ENCODE peak calls at places on chromosomes 2 and 18, in ten cellular contexts. Z is lower lobe of right lung; L is WTC11; N is GM13976; O is CD8-positive, alpha-beta T cell; T is cardiac muscle cell; U is transverse colon; W is BE2C; C is Calu3; J is GM20000. H is an unnamed sample.

GRCh38 chr2:123826729-123827271 is 198.3 kb upstream of the CNTNAP5 start:
- DNase-seq in N (no peak), J (no peak), W (no peak), L (no peak), O (no peak), T (no peak), U (no peak), C (no peak), Z (no peak), H (no peak)

GRCh38 chr18:12657849-12658829 is at the start of gene SPIRE1:
- DNase-seq in C (peak), U (peak), T (peak), Z (peak), N (peak), O (peak), W (peak), J (peak), L (peak), H (peak)

GRCh38 chr2:224650815-224651439 is 65.2 kb downstream of the CCDC195 start:
- DNase-seq in J (peak), W (no peak), L (no peak), Z (no peak), U (no peak), C (peak), O (peak), T (peak), N (peak), H (peak)

GRCh38 chr2:9076210-9076609 is 72.7 kb upstream of the MBOAT2 start:
- DNase-seq in Z (no peak), N (no peak), L (no peak), J (no peak), U (no peak), T (no peak), C (no peak), W (no peak), O (no peak), H (no peak)

GRCh38 chr2:184599054-184599874 is 935 bp downstream of the ZNF804A start:
- DNase-seq in W (peak), L (no peak), J (peak), N (peak), T (no peak), Z (no peak), C (no peak), U (no peak), O (no peak), H (no peak)

GRCh38 chr2:164430166-164430783 is 191.0 kb downstream of the GRB14 start:
- DNase-seq in W (peak), U (no peak), L (peak), C (peak), N (no peak), O (no peak), J (peak), Z (no peak), T (peak), H (peak)

GRCh38 chr2:158619496-158619895 is 162.7 kb downstream of the PKP4 start:
- DNase-seq in O (no peak), W (no peak), C (no peak), T (no peak), Z (no peak), J (no peak), N (no peak), L (no peak), U (no peak), H (no peak)

GRCh38 chr2:238370482-238371372 is 50.4 kb downstream of the TRAF3IP1 start:
- DNase-seq in J (peak), Z (peak), O (peak), U (peak), T (peak), L (peak), W (peak), N (peak), C (peak), H (peak)

GRCh38 chr2:157784823-157785175 is 91.3 kb downstream of the ACVR1 start:
- DNase-seq in C (no peak), O (no peak), J (no peak), Z (no peak), U (no peak), L (no peak), T (no peak), W (no peak), N (no peak), H (no peak)

GRCh38 chr2:222993920-222994650 is 57.9 kb upstream of the KCNE4 start:
- DNase-seq in L (no peak), N (no peak), Z (no peak), C (no peak), J (no peak), U (peak), O (no peak), T (peak), W (peak), H (no peak)

GRCh38 chr2:32977228-32977758 is 30.5 kb downstream of the LTBP1 start:
- DNase-seq in J (no peak), Z (no peak), N (no peak), W (peak), L (no peak), O (no peak), C (peak), U (peak), T (no peak), H (no peak)

GRCh38 chr18:34726286-34727004 is 16.3 kb downstream of the DTNA start:
- DNase-seq in U (no peak), W (no peak), J (no peak), T (no peak), Z (no peak), L (no peak), N (no peak), C (no peak), O (no peak), H (no peak)

GRCh38 chr2:209102319-209102718 is 321.5 kb upstream of the MAP2 start:
- DNase-seq in W (no peak), N (no peak), Z (no peak), J (no peak), L (no peak), U (no peak), O (no peak), C (no peak), T (no peak), H (no peak)

GRCh38 chr2:190929919-190930318 is 49.3 kb downstream of the GLS start:
- DNase-seq in T (no peak), N (no peak), O (no peak), L (no peak), Z (no peak), C (no peak), U (no peak), W (no peak), J (no peak), H (no peak)

GRCh38 chr2:233676046-233676445 is 4.3 kb downstream of the UGT1A9 start:
- DNase-seq in J (no peak), C (no peak), O (no peak), W (no peak), Z (no peak), L (no peak), U (no peak), T (no peak), N (no peak), H (no peak)

GRCh38 chr2:190996338-190996946 is 17.5 kb downstream of the STAT1 start:
- DNase-seq in W (peak), U (no peak), T (peak), Z (peak), N (no peak), J (peak), C (peak), O (peak), L (peak), H (peak)

GRCh38 chr2:156430236-156430977 is 5.8 kb upstream of the GPD2 start:
- DNase-seq in L (no peak), T (no peak), W (no peak), U (no peak), J (no peak), N (peak), C (no peak), O (no peak), Z (no peak), H (no peak)

GRCh38 chr2:26454561-26455001 is 23.3 kb downstream of the OTOF start:
- DNase-seq in W (no peak), J (no peak), T (no peak), U (no peak), C (no peak), N (no peak), O (no peak), L (no peak), Z (no peak), H (no peak)

GRCh38 chr18:24795129-24795528 is 334.7 kb downstream of the HRH4 start:
- DNase-seq in O (no peak), N (no peak), T (no peak), C (no peak), Z (no peak), W (no peak), L (no peak), J (no peak), U (no peak), H (no peak)

GRCh38 chr18:24793742-24794141 is 333.3 kb downstream of the HRH4 start:
- DNase-seq in L (no peak), T (no peak), J (no peak), O (no peak), U (no peak), Z (no peak), W (no peak), N (no peak), C (no peak), H (no peak)

GRCh38 chr18:24790347-24790746 is 329.9 kb downstream of the HRH4 start:
- DNase-seq in O (no peak), C (no peak), L (no peak), J (no peak), W (no peak), T (no peak), U (no peak), Z (no peak), N (no peak), H (no peak)

GRCh38 chr18:24792164-24792563 is 331.7 kb downstream of the HRH4 start:
- DNase-seq in L (no peak), U (no peak), Z (no peak), O (no peak), T (peak), C (no peak), J (no peak), W (no peak), N (no peak), H (no peak)

DNA sequence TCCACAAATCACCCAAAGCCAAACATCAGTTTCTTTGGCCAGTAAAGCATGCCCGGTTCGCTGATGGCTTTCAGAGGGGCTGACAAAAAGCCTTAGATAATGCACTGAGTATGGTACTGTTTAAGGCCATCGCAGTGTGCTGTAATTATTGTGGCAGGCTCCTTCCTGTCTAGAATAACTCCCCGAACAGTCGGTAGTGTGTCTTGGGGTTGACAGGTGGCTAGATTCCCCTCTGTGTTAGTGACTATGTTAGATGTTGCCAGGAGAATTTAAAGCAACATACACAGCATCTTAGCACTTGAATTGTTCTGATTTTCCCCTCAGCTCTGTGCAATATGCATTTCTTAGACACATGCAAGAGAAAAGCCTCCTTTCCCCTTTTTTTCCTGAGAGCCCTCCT is 331.3 kb downstream of the HRH4 start:
- DNase-seq in U (no peak), T (peak), L (no peak), J (no peak), W (no peak), N (no peak), Z (no peak), O (no peak), C (no peak), H (no peak)
- TF ChIP-seq CTCF in U (no peak), T (no peak), L (no peak), J (no peak), W (no peak), N (no peak), Z (no peak), O (no peak), C (no peak), H (no peak)

GRCh38 chr2:241237949-241238371 is 49.5 kb downstream of the ANO7 start:
- DNase-seq in W (no peak), T (no peak), J (no peak), L (no peak), Z (no peak), N (no peak), O (no peak), C (no peak), U (no peak), H (no peak)
- TF ChIP-seq CTCF in W (no peak), T (no peak), J (no peak), L (no peak), Z (no peak), N (no peak), O (no peak), C (no peak), U (no peak), H (no peak)

DNA sequence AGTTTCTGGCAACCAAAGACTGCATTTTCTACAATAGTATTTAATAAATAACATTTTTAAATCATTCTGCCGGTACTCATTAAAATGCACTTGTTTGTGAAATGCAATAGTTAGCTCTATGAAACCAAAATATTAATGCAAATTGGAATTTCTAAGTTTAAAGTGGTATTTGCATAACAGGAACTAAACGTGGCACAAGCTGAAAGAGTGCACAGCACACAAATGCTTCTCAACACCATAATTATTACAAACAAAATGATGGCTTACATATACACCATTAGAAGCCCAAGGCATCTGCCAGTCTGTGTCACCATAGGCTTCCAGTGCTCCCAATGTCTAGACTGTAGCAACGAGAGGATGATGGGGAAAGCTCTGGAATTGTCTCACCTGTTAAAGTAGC is 280.5 kb downstream of the TCF4 start:
- DNase-seq in Z (no peak), U (no peak), C (no peak), L (no peak), J (no peak), O (no peak), N (no peak), W (no peak), T (no peak), H (no peak)
- TF ChIP-seq CTCF in Z (no peak), U (no peak), C (no peak), L (no peak), J (no peak), O (no peak), N (no peak), W (no peak), T (no peak), H (no peak)

DNA sequence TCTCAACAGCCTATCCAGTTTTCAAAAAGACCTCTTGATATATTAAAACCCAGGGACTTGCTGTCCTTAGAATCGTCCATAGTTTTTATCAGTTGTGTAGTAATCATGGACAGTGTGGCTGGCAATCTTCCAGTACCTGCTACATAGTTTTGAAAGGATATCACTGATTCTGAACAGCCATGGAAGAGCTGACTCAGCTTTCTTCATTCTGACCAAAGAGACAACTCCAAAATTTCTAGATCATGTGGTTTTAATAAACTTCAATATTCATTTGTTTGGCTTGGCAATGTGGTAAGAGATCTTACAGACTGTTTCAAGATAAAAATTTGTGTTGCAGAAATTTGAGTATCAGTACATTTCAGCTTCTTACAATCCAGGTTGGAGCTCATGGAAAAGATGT is 616.8 kb downstream of the TDRD15 start:
- DNase-seq in J (no peak), T (no peak), Z (no peak), O (no peak), C (no peak), W (peak), N (no peak), L (no peak), U (no peak), H (no peak)
- TF ChIP-seq CTCF in J (no peak), T (no peak), Z (no peak), O (no peak), C (no peak), W (no peak), N (no peak), L (no peak), U (no peak), H (no peak)

DNA sequence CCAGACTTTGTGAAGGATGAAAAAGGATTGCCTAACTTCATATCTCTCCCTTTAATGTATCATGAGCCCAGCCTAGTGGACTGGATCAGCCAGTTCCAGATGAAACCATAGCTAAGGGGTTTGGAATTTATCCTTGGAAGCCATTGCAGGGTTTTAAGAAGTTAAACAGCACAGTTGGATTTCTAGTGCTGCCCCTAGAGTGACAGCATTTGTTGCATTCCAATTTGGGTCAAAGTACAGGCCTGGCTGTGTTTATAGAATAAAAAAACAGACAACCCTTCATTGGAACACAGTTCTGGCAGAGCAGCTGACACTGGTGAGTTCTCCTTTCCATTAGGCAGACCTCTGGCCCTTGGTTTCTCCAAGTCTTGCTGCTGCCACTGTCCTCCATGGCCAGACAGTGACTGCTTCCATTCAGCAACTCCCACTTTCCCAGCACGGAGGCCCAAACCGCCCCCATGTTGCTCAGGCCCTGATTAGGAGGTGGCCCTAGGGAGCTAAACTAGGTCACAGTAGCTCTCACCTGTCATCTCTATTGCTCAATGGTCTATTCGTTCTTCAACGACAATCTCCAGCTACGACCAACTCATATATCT is 8.0 kb downstream of the GPR39 start:
- DNase-seq in J (no peak), O (no peak), L (no peak), Z (no peak), C (no peak), N (no peak), T (no peak), W (no peak), U (no peak), H (no peak)
- TF ChIP-seq CTCF in J (no peak), O (no peak), L (no peak), Z (no peak), C (no peak), N (no peak), T (no peak), W (no peak), U (no peak), H (no peak)

GRCh38 chr2:201674298-201674697 is 24.1 kb downstream of the MPP4 start:
- DNase-seq in L (no peak), C (no peak), T (no peak), N (no peak), O (no peak), Z (no peak), U (no peak), W (no peak), J (no peak), H (no peak)
- TF ChIP-seq CTCF in L (no peak), C (no peak), T (no peak), N (no peak), O (no peak), Z (no peak), U (no peak), W (no peak), J (no peak), H (no peak)

DNA sequence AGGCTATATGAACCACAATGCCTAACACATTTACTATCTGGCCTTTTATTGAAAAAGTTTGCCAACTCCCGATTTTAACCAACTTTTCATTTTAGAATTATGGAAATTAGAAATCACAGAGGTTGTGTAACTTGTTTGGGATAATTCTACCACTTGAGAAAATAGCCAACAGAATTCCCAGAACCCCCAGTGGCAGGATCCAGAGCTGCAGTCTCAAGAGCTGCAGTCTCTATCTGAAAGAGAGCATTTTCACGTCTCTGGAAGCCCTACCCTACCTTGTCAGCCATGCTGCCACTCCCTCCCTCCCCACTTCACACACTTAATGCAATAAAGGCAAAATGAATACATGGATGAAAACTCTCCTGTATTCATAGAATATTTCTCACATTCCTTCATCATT is 23.4 kb upstream of the TSPYL6 start:
- DNase-seq in L (no peak), O (no peak), N (no peak), U (no peak), J (no peak), W (no peak), C (no peak), T (peak), Z (no peak), H (no peak)
- TF ChIP-seq CTCF in L (peak), O (no peak), N (no peak), U (no peak), J (no peak), W (peak), C (no peak), T (peak), Z (no peak), H (peak)

DNA sequence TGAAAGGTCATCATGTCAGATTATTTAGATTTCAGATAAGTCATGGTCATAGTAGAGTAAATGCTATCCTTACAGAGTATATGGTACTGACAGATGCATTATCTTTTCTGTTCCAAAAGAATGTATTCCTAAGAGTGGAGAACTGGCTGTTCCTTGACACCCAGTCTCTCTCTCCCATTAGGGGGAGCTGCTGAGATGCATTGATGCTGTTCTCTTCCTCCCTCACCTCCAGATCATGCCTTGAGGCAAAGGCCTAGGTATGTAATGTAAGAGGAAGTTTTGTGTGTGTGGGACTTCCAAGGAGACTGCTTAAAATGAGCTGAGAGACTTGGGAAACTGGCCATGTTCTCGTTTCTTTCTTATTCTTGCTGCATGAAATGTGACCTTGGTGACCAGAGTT is 979.5 kb upstream of the CELF4 start:
- DNase-seq in J (peak), N (no peak), T (peak), C (peak), W (no peak), U (no peak), L (peak), Z (no peak), O (no peak), H (peak)
- TF ChIP-seq CTCF in J (peak), N (peak), T (no peak), C (no peak), W (no peak), U (no peak), L (no peak), Z (no peak), O (no peak), H (no peak)

GRCh38 chr2:241734467-241735208 is at the start of gene D2HGDH:
- DNase-seq in T (peak), J (peak), W (peak), U (peak), L (peak), Z (peak), N (peak), O (peak), C (peak), H (peak)

GRCh38 chr2:241733391-241734207 is 831 bp upstream of the D2HGDH start:
- DNase-seq in W (no peak), L (no peak), J (no peak), U (no peak), O (peak), T (no peak), N (no peak), Z (peak), C (no peak), H (no peak)

GRCh38 chr2:241736111-241736510 is 1.7 kb downstream of the D2HGDH start:
- DNase-seq in O (no peak), J (no peak), C (no peak), Z (no peak), T (no peak), U (no peak), N (no peak), L (no peak), W (no peak), H (no peak)

GRCh38 chr2:241730679-241731293 is 3.6 kb upstream of the D2HGDH start:
- DNase-seq in O (no peak), Z (no peak), U (no peak), W (no peak), C (no peak), L (no peak), J (no peak), T (no peak), N (no peak), H (no peak)

GRCh38 chr2:241734208-241734466 is 293 bp upstream of the D2HGDH start:
- DNase-seq in C (no peak), O (no peak), L (no peak), U (no peak), J (no peak), T (no peak), Z (no peak), W (no peak), N (no peak), H (no peak)
- TF ChIP-seq CTCF in C (no peak), O (no peak), L (no peak), U (no peak), J (no peak), T (no peak), Z (no peak), W (no peak), N (no peak), H (no peak)

H was measured in endothelial cell.